ENCODE peak calls at places on chromosomes 12 and 14, in four cellular contexts. B is activated CD8-positive, alpha-beta memory T cell treated with anti-CD3 and anti-CD28 coated beads, Interleukin-2, amount 50 U/mL, for 48 hours; N is NCI-H2081; O is pancreas. M is an unnamed sample.

GRCh38 chr14:85479771-85480170 is 50.2 kb upstream of the FLRT2 start:
- DNase-seq in O (no peak), N (no peak), B (no peak), M (no peak)

GRCh38 chr12:90166012-90166411 is 457.4 kb upstream of the ATP2B1 start:
- DNase-seq in N (no peak), O (no peak), B (no peak), M (no peak)

GRCh38 chr12:121711925-121712461 is 559 bp upstream of the TMEM120B start:
- DNase-seq in N (peak), O (peak), B (peak), M (no peak)

GRCh38 chr12:126742326-126742725 is 1524.6 kb upstream of the TMEM132C start:
- DNase-seq in N (no peak), O (no peak), B (no peak), M (no peak)

GRCh38 chr12:6936642-6937480 is 6.8 kb upstream of the RNU7-1 start:
- DNase-seq in B (no peak), O (peak), N (peak), M (no peak)

GRCh38 chr12:13915096-13915495 is 66.3 kb downstream of the GRIN2B start:
- DNase-seq in O (no peak), N (no peak), B (no peak), M (no peak)

GRCh38 chr14:99191663-99192621 is 80.1 kb downstream of the BCL11B start:
- DNase-seq in O (peak), N (peak), B (no peak), M (peak)

GRCh38 chr12:26283046-26283445 is 87.7 kb downstream of the SSPN start:
- DNase-seq in N (no peak), B (no peak), O (no peak), M (no peak)

GRCh38 chr12:119008691-119009221 is 27.4 kb downstream of the SRRM4 start:
- DNase-seq in B (no peak), N (no peak), O (no peak), M (no peak)

GRCh38 chr14:73998736-73999135 is 20.4 kb downstream of the ENTPD5 start:
- DNase-seq in O (no peak), B (no peak), N (no peak), M (no peak)

GRCh38 chr12:50081096-50081808 is 3.9 kb upstream of the SMARCD1 start:
- DNase-seq in B (no peak), O (no peak), N (no peak), M (no peak)

GRCh38 chr12:112107728-112108447 is 695 bp downstream of the NAA25 start:
- DNase-seq in N (peak), O (peak), B (peak), M (peak)

GRCh38 chr14:29681308-29681707 is 246.3 kb downstream of the PRKD1 start:
- DNase-seq in B (no peak), O (no peak), N (no peak), M (no peak)

GRCh38 chr14:51147183-51147582 is 52.3 kb upstream of the TRIM9 start:
- DNase-seq in O (no peak), B (no peak), N (no peak), M (no peak)

GRCh38 chr12:12883369-12884001 is 7.9 kb upstream of the GPRC5A start:
- DNase-seq in N (no peak), B (no peak), O (no peak), M (no peak)

GRCh38 chr12:127270193-127270592 is 996.8 kb upstream of the TMEM132C start:
- DNase-seq in O (no peak), N (no peak), B (no peak), M (no peak)

GRCh38 chr12:49792181-49792970 is 35.8 kb downstream of the NCKAP5L start:
- DNase-seq in N (no peak), O (no peak), B (no peak), M (no peak)

GRCh38 chr12:63843613-63844390 is 698 bp upstream of the SRGAP1 start:
- DNase-seq in N (peak), O (peak), B (peak), M (peak)

GRCh38 chr12:18799561-18799960 is 61.6 kb downstream of the CAPZA3 start:
- DNase-seq in O (no peak), B (no peak), N (no peak), M (no peak)

GRCh38 chr12:114263031-114263825 is 142.7 kb downstream of the TBX5 start:
- DNase-seq in N (no peak), B (no peak), O (no peak), M (no peak)

GRCh38 chr12:101939856-101940265 is 62.5 kb downstream of the DRAM1 start:
- DNase-seq in O (peak), B (no peak), N (peak), M (peak)

GRCh38 chr14:72692678-72693077 is 201.2 kb downstream of the DPF3 start:
- DNase-seq in O (no peak), N (no peak), B (no peak), M (no peak)

GRCh38 chr12:10283028-10283427 is 24.6 kb upstream of the KLRD1 start:
- DNase-seq in N (peak), B (no peak), O (no peak), M (no peak)

GRCh38 chr12:87995581-87996178 is 33.5 kb downstream of the C12orf50 start:
- DNase-seq in O (peak), B (peak), N (peak), M (peak)

GRCh38 chr12:25817166-25817565 is 141.3 kb upstream of the RASSF8 start:
- DNase-seq in O (no peak), N (no peak), B (no peak), M (no peak)

GRCh38 chr14:65880507-65880906 is 468.0 kb downstream of the FUT8 start:
- DNase-seq in N (no peak), B (no peak), O (no peak), M (no peak)

GRCh38 chr14:104256025-104256424 is 117.6 kb downstream of the KIF26A start:
- DNase-seq in N (no peak), O (no peak), B (no peak), M (no peak)

GRCh38 chr14:78227466-78228077 is 57.4 kb downstream of the NRXN3 start:
- DNase-seq in O (no peak), B (no peak), N (no peak), M (no peak)

GRCh38 chr12:110079477-110080400 is 31.4 kb upstream of the C12orf76 start:
- DNase-seq in B (peak), O (peak), N (no peak), M (peak)

GRCh38 chr12:15856097-15856982 is 25.8 kb upstream of the STRAP start:
- DNase-seq in N (peak), B (no peak), O (peak), M (peak)

GRCh38 chr12:67410246-67410645 is 141.1 kb downstream of the CAND1 start:
- DNase-seq in O (no peak), N (no peak), B (no peak), M (no peak)

GRCh38 chr14:77498984-77499527 is 440 bp upstream of the ISM2 start:
- DNase-seq in B (peak), N (no peak), O (no peak), M (no peak)

GRCh38 chr14:101073598-101073965 is 170.1 kb upstream of the RTL1 start:
- DNase-seq in B (no peak), N (no peak), O (no peak), M (no peak)

GRCh38 chr14:101333335-101334280 is 227.7 kb upstream of the DIO3 start:
- DNase-seq in N (no peak), O (no peak), B (no peak), M (no peak)

M was measured in ureter.